ENCODE peak calls at places on chromosomes 5 and 9, in ten cellular contexts. D, O, U, H, S, M, K, T, P and J are unnamed samples.

GRCh38 chr9:69469136-69469535 is 144.1 kb downstream of the ENTREP1 start:
- DNase-seq in D (no peak), O (no peak), U (no peak), H (no peak), S (no peak), M (no peak), K (no peak), T (no peak), P (no peak), J (no peak)

GRCh38 chr9:126148523-126148870 is 178.1 kb upstream of the MVB12B start:
- DNase-seq in D (no peak), O (no peak), U (no peak), H (no peak), S (no peak), M (no peak), K (no peak), T (no peak), P (no peak), J (no peak)

GRCh38 chr5:78626009-78626571 is 22.5 kb downstream of the LHFPL2 start:
- DNase-seq in D (no peak), O (no peak), U (no peak), H (no peak), S (peak), M (no peak), K (no peak), T (no peak), P (no peak), J (no peak)

GRCh38 chr5:36301858-36302603 is at the start of gene RANBP3L:
- DNase-seq in D (peak), O (no peak), U (no peak), H (no peak), S (no peak), M (peak), K (no peak), T (no peak), P (no peak), J (no peak)

GRCh38 chr9:84997472-84997871 is 327.9 kb downstream of the NTRK2 start:
- DNase-seq in D (no peak), O (no peak), U (no peak), H (no peak), S (no peak), M (peak), K (no peak), T (no peak), P (no peak), J (no peak)

GRCh38 chr5:143182901-143183820 is 220.3 kb downstream of the NR3C1 start:
- DNase-seq in D (peak), O (peak), U (no peak), H (no peak), S (no peak), M (peak), K (peak), T (no peak), P (no peak), J (peak)

GRCh38 chr5:80125962-80126480 is 90.9 kb downstream of the THBS4 start:
- DNase-seq in D (peak), O (no peak), U (no peak), H (no peak), S (no peak), M (peak), K (no peak), T (peak), P (no peak), J (peak)

GRCh38 chr5:120614512-120614911 is 150.4 kb downstream of the PRR16 start:
- DNase-seq in D (no peak), O (no peak), U (no peak), H (no peak), S (no peak), M (no peak), K (no peak), T (no peak), P (no peak), J (no peak)

GRCh38 chr5:89662499-89662898 is 747.1 kb downstream of the CETN3 start:
- DNase-seq in D (no peak), O (no peak), U (no peak), H (no peak), S (peak), M (no peak), K (no peak), T (no peak), P (no peak), J (no peak)

GRCh38 chr5:143966280-143966679 is 154.3 kb downstream of the HMHB1 start:
- DNase-seq in D (no peak), O (no peak), U (no peak), H (no peak), S (no peak), M (no peak), K (no peak), T (no peak), P (no peak), J (no peak)

GRCh38 chr5:86330736-86331135 is 287.0 kb upstream of the COX7C start:
- DNase-seq in D (no peak), O (no peak), U (no peak), H (no peak), S (no peak), M (no peak), K (no peak), T (no peak), P (no peak), J (no peak)